ENCODE peak calls at places on chromosomes 12 and 14, in four cellular contexts. L, S, R and H are unnamed samples.

GRCh38 chr14:92690171-92691011 is 58.0 kb downstream of the LGMN start:
- DNase-seq in L (no peak), S (peak), R (peak), H (peak)

GRCh38 chr12:119288559-119288958 is 46.0 kb upstream of the CCDC60 start:
- DNase-seq in R (no peak), S (no peak), L (no peak), H (no peak)

GRCh38 chr12:57069522-57069921 is 9.1 kb downstream of the NEMP1 start:
- DNase-seq in S (peak), L (no peak), R (no peak), H (no peak)

GRCh38 chr12:128798543-128799341 is 25.0 kb downstream of the SLC15A4 start:
- DNase-seq in S (no peak), L (no peak), R (peak), H (no peak)

GRCh38 chr14:97101561-97101960 is 304.4 kb downstream of the VRK1 start:
- DNase-seq in L (no peak), S (no peak), R (no peak), H (no peak)

GRCh38 chr14:104680806-104681688 is 8.4 kb upstream of the INF2 start:
- DNase-seq in L (no peak), S (peak), R (peak), H (peak)

GRCh38 chr12:113086249-113087164 is 30.0 kb downstream of the DTX1 start:
- DNase-seq in R (no peak), L (no peak), S (no peak), H (peak)

GRCh38 chr12:5827591-5827990 is 117.5 kb downstream of the ANO2 start:
- DNase-seq in L (no peak), R (no peak), S (no peak), H (no peak)